ENCODE peak calls at places on chromosome X, in ten cellular contexts. F is stimulated activated naive CD8-positive, alpha-beta T cell treated with anti-CD3 and anti-CD28 coated beads, Interleukin-15, Interleukin-2, amounts not matched to agents 100 U/mL and 50 U/mL, for 24 hours; G is right lobe of liver; Z is T-cell; K is GM23338; Q is NCI-H2171 treated with DMSO at 0.1 percent for 48 hours; S is naive thymus-derived CD8-positive, alpha-beta T cell; T is RPMI7951; Y is SW 1271; D is AG09309. J is an unnamed sample.
A peak's percentile ranks its signal among the peaks of the same experiment; 100 is the strongest.

GRCh38 chrX:97367149-97367548 is 483.4 kb downstream of the RPA4 start:
- DNase-seq in F (no peak), G (no peak), Z (no peak), K (no peak), Q (no peak), S (no peak), T (no peak), Y (no peak), D (peak; percentile 14), J (no peak)

GRCh38 chrX:70386240-70386639 is 36.9 kb upstream of the GDPD2 start:
- DNase-seq in F (no peak), G (no peak), Z (no peak), K (no peak), Q (no peak), S (no peak), T (no peak), Y (no peak), D (no peak), J (no peak)

GRCh38 chrX:129823115-129823514 is 20.6 kb downstream of the ZDHHC9 start:
- DNase-seq in F (peak; percentile 51), G (no peak), Z (peak; percentile 41), K (peak; percentile 63), Q (peak; percentile 3), S (peak; percentile 68), T (peak; percentile 18), Y (no peak), D (no peak), J (no peak)

GRCh38 chrX:9876205-9876604 is 90.0 kb downstream of the SHROOM2 start:
- DNase-seq in F (no peak), G (no peak), Z (no peak), K (no peak), Q (no peak), S (no peak), T (no peak), Y (no peak), D (no peak), J (no peak)

GRCh38 chrX:153055827-153056748 is at the start of gene PNMA3:
- DNase-seq in F (no peak), G (peak; percentile 28), Z (no peak), K (peak; percentile 42), Q (no peak), S (no peak), T (no peak), Y (no peak), D (no peak), J (no peak)

GRCh38 chrX:41293269-41293668 is 40.7 kb upstream of the DDX3X start:
- DNase-seq in F (peak; percentile 4), G (no peak), Z (no peak), K (peak; percentile 58), Q (no peak), S (no peak), T (no peak), Y (no peak), D (no peak), J (no peak)

GRCh38 chrX:106791495-106791894 is 11.0 kb upstream of the TBC1D8B start:
- DNase-seq in F (no peak), G (no peak), Z (no peak), K (no peak), Q (no peak), S (no peak), T (no peak), Y (no peak), D (peak; percentile 2), J (no peak)

GRCh38 chrX:30060718-30061117 is 154.6 kb upstream of the MAGEB2 start:
- DNase-seq in F (no peak), G (no peak), Z (no peak), K (peak; percentile 41), Q (no peak), S (no peak), T (peak; percentile 23), Y (no peak), D (no peak), J (no peak)